ENCODE peak calls at places on chromosomes 11 and 22, in ten cellular contexts. One of them, this sample, is unnamed.

GRCh38 chr11:113091578-113091844 is 130.3 kb downstream of the NCAM1 start:
- DNase-seq in pancreas: no peak
- DNase-seq in cardiac fibroblast: no peak
- DNase-seq in nephron progenitor cell: no peak
- DNase-seq in GM12865: no peak
- DNase-seq in Peyer's patch: no peak
- DNase-seq in lower leg skin: no peak
- DNase-seq in neural crest cell: no peak
- DNase-seq in thoracic aorta: no peak
- DNase-seq in MCF 10A: no peak
- DNase-seq in this sample: no peak

GRCh38 chr11:27255447-27255828 is 107.6 kb downstream of the CCDC34 start:
- DNase-seq in cardiac fibroblast: peak
- DNase-seq in neural crest cell: no peak
- DNase-seq in MCF 10A: no peak
- DNase-seq in GM12865: no peak
- DNase-seq in thoracic aorta: no peak
- DNase-seq in pancreas: no peak
- DNase-seq in lower leg skin: no peak
- DNase-seq in nephron progenitor cell: no peak
- DNase-seq in Peyer's patch: no peak
- DNase-seq in this sample: no peak

GRCh38 chr11:71311928-71312510 is 59.6 kb upstream of the SHANK2 start:
- DNase-seq in nephron progenitor cell: no peak
- DNase-seq in neural crest cell: no peak
- DNase-seq in lower leg skin: no peak
- DNase-seq in Peyer's patch: peak
- DNase-seq in cardiac fibroblast: no peak
- DNase-seq in MCF 10A: no peak
- DNase-seq in pancreas: no peak
- DNase-seq in thoracic aorta: no peak
- DNase-seq in GM12865: no peak
- DNase-seq in this sample: no peak

GRCh38 chr11:115911656-115912055 is 407.4 kb upstream of the CADM1 start:
- DNase-seq in lower leg skin: no peak
- DNase-seq in nephron progenitor cell: no peak
- DNase-seq in MCF 10A: no peak
- DNase-seq in GM12865: no peak
- DNase-seq in pancreas: no peak
- DNase-seq in Peyer's patch: no peak
- DNase-seq in cardiac fibroblast: no peak
- DNase-seq in thoracic aorta: no peak
- DNase-seq in neural crest cell: no peak
- DNase-seq in this sample: no peak

GRCh38 chr11:107830915-107831540 is 27.6 kb downstream of the SLC35F2 start:
- DNase-seq in thoracic aorta: no peak
- DNase-seq in Peyer's patch: no peak
- DNase-seq in lower leg skin: no peak
- DNase-seq in neural crest cell: no peak
- DNase-seq in MCF 10A: peak
- DNase-seq in cardiac fibroblast: no peak
- DNase-seq in nephron progenitor cell: no peak
- DNase-seq in pancreas: no peak
- DNase-seq in GM12865: no peak
- DNase-seq in this sample: no peak

GRCh38 chr11:101738494-101738893 is 154.7 kb upstream of the TRPC6 start:
- DNase-seq in cardiac fibroblast: no peak
- DNase-seq in thoracic aorta: no peak
- DNase-seq in MCF 10A: no peak
- DNase-seq in pancreas: no peak
- DNase-seq in neural crest cell: no peak
- DNase-seq in nephron progenitor cell: no peak
- DNase-seq in lower leg skin: no peak
- DNase-seq in GM12865: no peak
- DNase-seq in Peyer's patch: no peak
- DNase-seq in this sample: no peak

GRCh38 chr11:92830382-92831148 is 138.9 kb upstream of the MTNR1B start:
- DNase-seq in Peyer's patch: no peak
- DNase-seq in pancreas: no peak
- DNase-seq in cardiac fibroblast: no peak
- DNase-seq in thoracic aorta: no peak
- DNase-seq in MCF 10A: no peak
- DNase-seq in nephron progenitor cell: no peak
- DNase-seq in lower leg skin: no peak
- DNase-seq in GM12865: peak
- DNase-seq in neural crest cell: no peak
- DNase-seq in this sample: no peak

GRCh38 chr22:44372611-44373010 is 59.9 kb upstream of the SHISAL1 start:
- DNase-seq in lower leg skin: no peak
- DNase-seq in pancreas: peak
- DNase-seq in thoracic aorta: no peak
- DNase-seq in neural crest cell: no peak
- DNase-seq in nephron progenitor cell: no peak
- DNase-seq in Peyer's patch: peak
- DNase-seq in cardiac fibroblast: no peak
- DNase-seq in GM12865: no peak
- DNase-seq in MCF 10A: no peak
- DNase-seq in this sample: no peak

GRCh38 chr22:37499006-37499707 is 13.0 kb upstream of the MFNG start:
- DNase-seq in thoracic aorta: no peak
- DNase-seq in MCF 10A: no peak
- DNase-seq in lower leg skin: no peak
- DNase-seq in neural crest cell: no peak
- DNase-seq in pancreas: no peak
- DNase-seq in nephron progenitor cell: no peak
- DNase-seq in GM12865: no peak
- DNase-seq in Peyer's patch: no peak
- DNase-seq in cardiac fibroblast: no peak
- DNase-seq in this sample: no peak

GRCh38 chr22:37500745-37501144 is 14.6 kb upstream of the MFNG start:
- DNase-seq in thoracic aorta: no peak
- DNase-seq in neural crest cell: no peak
- DNase-seq in cardiac fibroblast: no peak
- DNase-seq in GM12865: no peak
- DNase-seq in pancreas: no peak
- DNase-seq in lower leg skin: no peak
- DNase-seq in nephron progenitor cell: no peak
- DNase-seq in MCF 10A: no peak
- DNase-seq in Peyer's patch: no peak
- DNase-seq in this sample: no peak

GRCh38 chr22:37496651-37497599 is 10.7 kb upstream of the MFNG start:
- DNase-seq in pancreas: peak
- DNase-seq in MCF 10A: peak
- DNase-seq in neural crest cell: no peak
- DNase-seq in nephron progenitor cell: no peak
- DNase-seq in thoracic aorta: no peak
- DNase-seq in cardiac fibroblast: peak
- DNase-seq in lower leg skin: no peak
- DNase-seq in GM12865: no peak
- DNase-seq in Peyer's patch: no peak
- DNase-seq in this sample: no peak

GRCh38 chr22:37499789-37500188 is 13.6 kb upstream of the MFNG start:
- DNase-seq in nephron progenitor cell: no peak
- DNase-seq in cardiac fibroblast: no peak
- DNase-seq in GM12865: no peak
- DNase-seq in thoracic aorta: no peak
- DNase-seq in Peyer's patch: no peak
- DNase-seq in MCF 10A: no peak
- DNase-seq in pancreas: peak
- DNase-seq in lower leg skin: no peak
- DNase-seq in neural crest cell: no peak
- DNase-seq in this sample: no peak

DNA sequence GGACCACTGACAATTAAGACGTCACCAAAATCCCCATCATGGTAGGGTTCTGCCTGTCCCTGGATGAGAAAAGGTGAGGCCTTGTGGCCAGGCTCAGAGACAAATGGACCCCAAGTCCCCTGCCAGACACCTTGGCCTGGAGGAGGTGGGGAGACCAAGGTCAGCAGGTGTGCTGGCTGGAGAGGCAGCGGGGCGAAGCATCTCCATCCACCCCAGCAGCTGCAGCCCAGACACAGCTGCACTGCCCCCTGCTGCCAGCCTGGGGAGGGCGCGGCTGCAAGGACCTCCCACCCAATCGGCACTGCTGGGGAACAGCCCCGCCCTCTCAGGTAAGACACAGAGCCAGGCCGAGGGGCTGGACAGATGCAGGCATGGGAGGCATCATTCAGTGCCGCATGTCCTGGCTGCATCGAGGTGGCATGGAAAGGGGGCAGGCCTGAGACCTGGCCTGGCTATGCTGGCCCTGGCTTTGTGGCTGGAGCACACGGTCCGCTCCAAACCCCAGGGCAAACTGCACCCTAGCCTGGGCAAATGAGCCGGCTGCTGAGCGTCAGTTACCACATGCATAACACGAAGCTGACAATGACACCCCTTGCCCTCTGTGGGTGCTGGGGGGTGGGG is 12.2 kb upstream of the MFNG start:
- DNase-seq in GM12865: peak
- DNase-seq in lower leg skin: no peak
- DNase-seq in Peyer's patch: peak
- DNase-seq in thoracic aorta: no peak
- DNase-seq in pancreas: peak
- DNase-seq in MCF 10A: peak
- DNase-seq in nephron progenitor cell: peak
- DNase-seq in cardiac fibroblast: no peak
- DNase-seq in neural crest cell: peak
- DNase-seq in this sample: peak
- TF ChIP-seq CTCF in GM12865: peak
- TF ChIP-seq CTCF in lower leg skin: no peak
- TF ChIP-seq CTCF in Peyer's patch: peak
- TF ChIP-seq CTCF in thoracic aorta: no peak
- TF ChIP-seq CTCF in pancreas: peak
- TF ChIP-seq CTCF in MCF 10A: peak
- TF ChIP-seq CTCF in nephron progenitor cell: peak
- TF ChIP-seq CTCF in cardiac fibroblast: peak
- TF ChIP-seq CTCF in neural crest cell: peak
- TF ChIP-seq CTCF in this sample: peak

DNA sequence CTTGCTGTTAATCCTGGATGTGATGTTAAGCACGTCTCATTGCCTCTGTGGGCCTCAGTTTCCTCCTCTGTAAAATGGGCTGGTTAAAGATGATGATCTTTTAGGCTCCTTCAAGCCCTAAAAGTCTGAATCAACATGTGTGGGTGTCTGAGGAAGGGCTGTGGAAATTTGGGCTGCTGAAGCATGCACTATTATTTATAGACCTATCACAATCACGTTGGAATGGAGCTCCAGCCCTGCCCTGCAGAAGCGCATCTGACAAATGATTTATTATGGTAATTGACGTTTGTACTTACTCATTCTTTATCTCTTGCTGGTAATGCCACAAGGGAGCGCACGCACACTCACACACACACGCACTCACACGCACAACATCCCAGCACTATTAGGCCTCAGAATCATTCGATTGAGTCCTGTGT is 20.4 kb downstream of the P2RX3 start:
- DNase-seq in pancreas: no peak
- DNase-seq in nephron progenitor cell: no peak
- DNase-seq in cardiac fibroblast: peak
- DNase-seq in thoracic aorta: no peak
- DNase-seq in Peyer's patch: no peak
- DNase-seq in neural crest cell: no peak
- DNase-seq in GM12865: no peak
- DNase-seq in MCF 10A: no peak
- DNase-seq in lower leg skin: no peak
- DNase-seq in this sample: no peak
- TF ChIP-seq CTCF in pancreas: no peak
- TF ChIP-seq CTCF in nephron progenitor cell: no peak
- TF ChIP-seq CTCF in cardiac fibroblast: no peak
- TF ChIP-seq CTCF in thoracic aorta: no peak
- TF ChIP-seq CTCF in Peyer's patch: no peak
- TF ChIP-seq CTCF in neural crest cell: no peak
- TF ChIP-seq CTCF in GM12865: no peak
- TF ChIP-seq CTCF in MCF 10A: no peak
- TF ChIP-seq CTCF in lower leg skin: no peak
- TF ChIP-seq CTCF in this sample: no peak

DNA sequence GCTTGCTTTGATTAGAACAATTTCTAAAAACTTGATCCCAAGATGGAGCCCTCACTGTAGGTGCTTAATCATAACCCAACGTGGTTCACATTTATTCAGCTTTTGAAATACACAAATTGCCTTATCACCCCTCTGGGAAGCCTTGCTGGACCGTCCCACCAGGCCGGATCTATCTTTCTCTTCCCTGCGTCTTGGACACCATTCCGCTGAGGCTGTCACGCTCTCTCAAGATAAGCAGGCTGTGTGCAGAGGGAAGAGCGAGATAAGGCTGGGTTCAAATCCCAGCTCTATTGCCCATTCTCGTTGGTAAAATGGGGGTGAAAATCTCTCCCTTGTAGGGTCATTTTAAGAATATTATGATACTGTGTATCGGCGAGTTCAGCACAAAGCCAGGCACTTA is 20.5 kb upstream of the TP53I11 start:
- DNase-seq in nephron progenitor cell: no peak
- DNase-seq in GM12865: no peak
- DNase-seq in cardiac fibroblast: no peak
- DNase-seq in pancreas: no peak
- DNase-seq in thoracic aorta: no peak
- DNase-seq in MCF 10A: no peak
- DNase-seq in neural crest cell: no peak
- DNase-seq in Peyer's patch: no peak
- DNase-seq in lower leg skin: no peak
- DNase-seq in this sample: no peak
- TF ChIP-seq CTCF in nephron progenitor cell: no peak
- TF ChIP-seq CTCF in GM12865: no peak
- TF ChIP-seq CTCF in cardiac fibroblast: no peak
- TF ChIP-seq CTCF in pancreas: no peak
- TF ChIP-seq CTCF in thoracic aorta: no peak
- TF ChIP-seq CTCF in MCF 10A: no peak
- TF ChIP-seq CTCF in neural crest cell: no peak
- TF ChIP-seq CTCF in Peyer's patch: no peak
- TF ChIP-seq CTCF in lower leg skin: no peak
- TF ChIP-seq CTCF in this sample: no peak

GRCh38 chr22:41252365-41252764 is 11.6 kb upstream of the CHADL start:
- DNase-seq in thoracic aorta: no peak
- DNase-seq in cardiac fibroblast: no peak
- DNase-seq in nephron progenitor cell: no peak
- DNase-seq in Peyer's patch: no peak
- DNase-seq in neural crest cell: no peak
- DNase-seq in pancreas: no peak
- DNase-seq in MCF 10A: no peak
- DNase-seq in lower leg skin: no peak
- DNase-seq in GM12865: no peak
- DNase-seq in this sample: no peak

GRCh38 chr22:41257696-41258095 is 17.0 kb upstream of the CHADL start:
- DNase-seq in GM12865: no peak
- DNase-seq in MCF 10A: no peak
- DNase-seq in pancreas: no peak
- DNase-seq in lower leg skin: no peak
- DNase-seq in thoracic aorta: no peak
- DNase-seq in nephron progenitor cell: no peak
- DNase-seq in neural crest cell: no peak
- DNase-seq in cardiac fibroblast: no peak
- DNase-seq in Peyer's patch: no peak
- DNase-seq in this sample: no peak

GRCh38 chr22:41256898-41257260 is 16.1 kb upstream of the CHADL start:
- DNase-seq in pancreas: no peak
- DNase-seq in nephron progenitor cell: peak
- DNase-seq in neural crest cell: no peak
- DNase-seq in GM12865: no peak
- DNase-seq in cardiac fibroblast: peak
- DNase-seq in lower leg skin: no peak
- DNase-seq in thoracic aorta: no peak
- DNase-seq in Peyer's patch: no peak
- DNase-seq in MCF 10A: peak
- DNase-seq in this sample: peak

GRCh38 chr22:41254230-41254629 is 13.5 kb upstream of the CHADL start:
- DNase-seq in cardiac fibroblast: no peak
- DNase-seq in GM12865: no peak
- DNase-seq in MCF 10A: no peak
- DNase-seq in lower leg skin: no peak
- DNase-seq in Peyer's patch: no peak
- DNase-seq in thoracic aorta: no peak
- DNase-seq in neural crest cell: no peak
- DNase-seq in pancreas: no peak
- DNase-seq in nephron progenitor cell: no peak
- DNase-seq in this sample: no peak

DNA sequence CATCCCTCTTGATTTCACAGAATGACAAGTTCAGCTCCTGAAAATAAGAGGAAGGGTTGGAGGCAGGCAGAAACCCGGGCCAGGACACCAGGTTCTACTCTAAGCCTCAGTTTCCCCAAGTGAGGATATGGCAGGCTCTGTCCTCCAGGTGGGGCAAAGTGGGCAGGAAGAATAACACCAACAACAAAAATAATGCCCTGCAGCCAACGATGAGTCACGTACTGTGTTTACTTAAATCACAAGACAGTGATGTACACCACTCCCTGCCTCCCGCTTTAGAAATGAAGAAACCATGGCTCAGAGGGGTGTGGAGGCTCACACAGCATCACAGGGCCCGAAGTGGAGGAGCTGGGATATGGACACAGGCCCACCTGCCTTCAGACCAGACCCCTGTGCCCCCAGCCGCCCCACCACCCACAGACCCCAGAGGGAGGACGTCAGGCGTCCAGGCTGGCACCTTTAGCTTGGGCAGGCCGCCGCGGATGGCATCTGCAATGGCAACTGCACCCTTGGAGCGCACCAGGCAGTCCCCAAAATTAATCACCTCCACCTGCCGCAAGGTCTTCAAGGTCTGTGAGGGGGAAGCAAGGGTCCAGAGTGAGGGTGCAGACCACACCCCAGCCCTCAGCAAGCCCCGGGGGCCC is 15.6 kb upstream of the CHADL start:
- DNase-seq in MCF 10A: peak
- DNase-seq in pancreas: no peak
- DNase-seq in neural crest cell: no peak
- DNase-seq in GM12865: no peak
- DNase-seq in cardiac fibroblast: peak
- DNase-seq in nephron progenitor cell: no peak
- DNase-seq in Peyer's patch: no peak
- DNase-seq in thoracic aorta: no peak
- DNase-seq in lower leg skin: peak
- DNase-seq in this sample: no peak
- TF ChIP-seq CTCF in MCF 10A: peak
- TF ChIP-seq CTCF in pancreas: no peak
- TF ChIP-seq CTCF in neural crest cell: no peak
- TF ChIP-seq CTCF in GM12865: no peak
- TF ChIP-seq CTCF in cardiac fibroblast: peak
- TF ChIP-seq CTCF in nephron progenitor cell: no peak
- TF ChIP-seq CTCF in Peyer's patch: no peak
- TF ChIP-seq CTCF in thoracic aorta: no peak
- TF ChIP-seq CTCF in lower leg skin: no peak
- TF ChIP-seq CTCF in this sample: no peak

This sample was measured in endothelial cell.